ENCODE peak calls at places on chromosome 20, in ten cellular contexts. G is psoas muscle, C is PC-3, F is upper lobe of left lung, M is HCT116, L is WERI-Rb-1, T is HepG2, I is AG04450, K is body of pancreas, V is ovary. O is an unnamed sample. For H3K9me3, the result is how much of the 10 kb centered on the place peaks cover.

GRCh38 chr20:53900380-53900999 is 169.9 kb downstream of the BCAS1 start:
- DNase-seq in G (no peak), C (peak), F (no peak), M (no peak), L (no peak), T (no peak), I (no peak), K (no peak), V (no peak), O (no peak)

GRCh38 chr20:63819224-63819917 is 11.7 kb downstream of the ZBTB46 start:
- DNase-seq in G (no peak), C (peak), F (no peak), M (no peak), L (no peak), T (peak), I (no peak), K (no peak), V (no peak), O (peak)

GRCh38 chr20:36116813-36117441 is 37.6 kb upstream of the EPB41L1 start:
- DNase-seq in G (no peak), C (peak), F (no peak), M (no peak), L (no peak), T (no peak), I (peak), K (no peak), V (no peak), O (no peak)

GRCh38 chr20:53287357-53288042 is 306.1 kb downstream of the ZNF217 start:
- DNase-seq in G (no peak), C (no peak), F (no peak), M (no peak), L (no peak), T (no peak), I (no peak), K (no peak), V (no peak), O (no peak)

GRCh38 chr20:39004508-39004907 is 42.4 kb downstream of the DHX35 start:
- DNase-seq in G (no peak), C (peak), F (no peak), M (no peak), L (no peak), T (no peak), I (no peak), K (no peak), V (no peak), O (peak)

GRCh38 chr20:25468126-25469075 is 60.9 kb downstream of the GINS1 start:
- DNase-seq in G (no peak), C (no peak), F (peak), M (no peak), L (no peak), T (no peak), I (no peak), K (no peak), V (no peak), O (no peak)

GRCh38 chr20:35120012-35120701 is 27.0 kb downstream of the EDEM2 start:
- DNase-seq in G (no peak), C (no peak), F (no peak), M (no peak), L (no peak), T (no peak), I (peak), K (no peak), V (no peak), O (no peak)

GRCh38 chr20:10671850-10672578 is 1.8 kb downstream of the JAG1 start:
- DNase-seq in G (peak), C (peak), F (peak), M (no peak), L (peak), T (no peak), I (no peak), K (peak), V (peak), O (peak)

GRCh38 chr20:1302578-1303541 is 26.1 kb downstream of the SDCBP2 start:
- DNase-seq in G (no peak), C (no peak), F (no peak), M (no peak), L (peak), T (no peak), I (no peak), K (no peak), V (no peak), O (no peak)

GRCh38 chr20:12640255-12640654 is 368.5 kb upstream of the SPTLC3 start:
- DNase-seq in G (no peak), C (no peak), F (no peak), M (no peak), L (no peak), T (no peak), I (no peak), K (no peak), V (no peak), O (no peak)

GRCh38 chr20:11111191-11111590 is 437.4 kb upstream of the JAG1 start:
- DNase-seq in G (no peak), C (peak), F (no peak), M (no peak), L (no peak), T (no peak), I (no peak), K (no peak), V (no peak), O (no peak)

GRCh38 chr20:48295445-48295903 is 510.2 kb upstream of the SULF2 start:
- DNase-seq in G (no peak), C (peak), F (no peak), M (peak), L (no peak), T (peak), I (peak), K (no peak), V (no peak), O (no peak)

GRCh38 chr20:36461600-36462439 is 79.5 kb upstream of the MYL9 start:
- DNase-seq in G (peak), C (peak), F (no peak), M (no peak), L (peak), T (no peak), I (no peak), K (peak), V (peak), O (no peak)

DNA sequence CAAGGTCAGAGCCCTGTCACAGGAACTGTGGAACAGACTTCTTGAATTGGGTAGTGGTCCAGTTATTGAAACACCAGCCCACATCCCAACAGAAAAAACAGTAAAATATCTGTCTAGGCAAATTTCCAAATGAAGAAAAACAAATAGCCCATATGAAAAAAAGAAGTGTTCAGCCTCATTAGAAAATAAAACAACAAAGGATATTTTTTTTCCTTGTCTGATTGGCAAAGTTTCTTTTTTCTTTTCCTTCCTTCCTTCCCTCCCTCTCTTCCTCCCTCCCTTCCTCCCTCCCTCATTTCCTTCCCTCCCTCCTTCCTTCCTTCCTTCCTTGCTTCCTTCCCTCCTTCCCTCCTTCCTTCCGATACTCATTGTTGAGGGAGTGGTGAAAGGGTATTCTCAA is 20.6 kb upstream of the RIMS4 start:
- DNase-seq in G (no peak), C (no peak), F (no peak), M (no peak), L (no peak), T (no peak), I (no peak), K (no peak), V (no peak), O (no peak)
- H3K9me3 ChIP-seq in G (under half), C (under half), F (under half), M (under half), L (under half), T (under half), I (under half), K (under half), V (under half), O (under half)

GRCh38 chr20:44095831-44096230 is 91.2 kb downstream of the JPH2 start:
- DNase-seq in G (no peak), C (no peak), F (no peak), M (no peak), L (no peak), T (no peak), I (no peak), K (no peak), V (no peak), O (no peak)

GRCh38 chr20:44102582-44102981 is 84.4 kb downstream of the JPH2 start:
- DNase-seq in G (no peak), C (no peak), F (no peak), M (no peak), L (no peak), T (no peak), I (no peak), K (no peak), V (no peak), O (no peak)

GRCh38 chr20:44097521-44098255 is 89.3 kb downstream of the JPH2 start:
- DNase-seq in G (no peak), C (peak), F (no peak), M (no peak), L (no peak), T (peak), I (no peak), K (no peak), V (no peak), O (no peak)

GRCh38 chr20:44098256-44098630 is 88.7 kb downstream of the JPH2 start:
- DNase-seq in G (no peak), C (no peak), F (no peak), M (no peak), L (no peak), T (no peak), I (no peak), K (no peak), V (no peak), O (no peak)

DNA sequence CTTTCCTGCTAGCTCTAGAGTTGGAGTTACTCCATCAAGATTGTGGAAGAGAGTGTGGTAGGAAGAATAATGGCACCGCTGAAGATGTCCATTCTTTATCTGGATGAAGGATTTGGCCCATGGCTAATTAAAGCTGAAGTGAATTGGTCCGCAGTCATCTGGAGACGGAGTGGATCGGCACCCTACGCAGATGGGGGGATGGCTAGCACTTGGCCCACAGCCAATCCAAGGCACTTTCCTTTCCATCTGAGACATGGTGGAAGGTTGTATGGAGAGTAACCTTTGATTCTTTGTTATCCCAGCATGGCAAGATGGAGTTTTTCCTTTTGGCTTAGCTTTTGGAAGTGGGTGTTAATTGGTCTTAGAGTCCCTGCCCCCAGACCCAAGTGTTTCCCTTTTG is 88.3 kb downstream of the JPH2 start:
- DNase-seq in G (no peak), C (no peak), F (no peak), M (no peak), L (no peak), T (no peak), I (no peak), K (no peak), V (no peak), O (no peak)
- TF ChIP-seq CTCF in G (no peak), C (no peak), F (no peak), M (no peak), L (no peak), T (no peak), I (no peak), K (no peak), V (no peak), O (no peak)

GRCh38 chr20:32588040-32588439 is 2.9 kb upstream of the NOL4L start:
- DNase-seq in G (no peak), C (no peak), F (no peak), M (no peak), L (no peak), T (no peak), I (no peak), K (no peak), V (no peak), O (no peak)
- H3K4me3 ChIP-seq in G (no peak), C (no peak), F (no peak), M (no peak), L (no peak), T (no peak), I (no peak), K (no peak), V (no peak), O (no peak)

GRCh38 chr20:59733326-59733725 is 129.0 kb downstream of the PHACTR3 start:
- DNase-seq in G (no peak), C (no peak), F (no peak), M (no peak), L (no peak), T (no peak), I (no peak), K (no peak), V (no peak), O (no peak)
- H3K9me3 ChIP-seq in G (under half), C (under half), F (under half), M (under half), L (under half), T (under half), I (under half), K (under half), V (under half), O (under half)

GRCh38 chr20:4192378-4193048 is 177.2 kb upstream of the RNF24 start:
- DNase-seq in G (no peak), C (peak), F (no peak), M (no peak), L (no peak), T (no peak), I (no peak), K (no peak), V (no peak), O (no peak)

GRCh38 chr20:4190792-4191519 is 175.6 kb upstream of the RNF24 start:
- DNase-seq in G (no peak), C (peak), F (no peak), M (no peak), L (no peak), T (no peak), I (no peak), K (no peak), V (no peak), O (no peak)

GRCh38 chr20:4193053-4193452 is 177.7 kb upstream of the RNF24 start:
- DNase-seq in G (no peak), C (peak), F (no peak), M (no peak), L (no peak), T (no peak), I (no peak), K (no peak), V (no peak), O (no peak)

DNA sequence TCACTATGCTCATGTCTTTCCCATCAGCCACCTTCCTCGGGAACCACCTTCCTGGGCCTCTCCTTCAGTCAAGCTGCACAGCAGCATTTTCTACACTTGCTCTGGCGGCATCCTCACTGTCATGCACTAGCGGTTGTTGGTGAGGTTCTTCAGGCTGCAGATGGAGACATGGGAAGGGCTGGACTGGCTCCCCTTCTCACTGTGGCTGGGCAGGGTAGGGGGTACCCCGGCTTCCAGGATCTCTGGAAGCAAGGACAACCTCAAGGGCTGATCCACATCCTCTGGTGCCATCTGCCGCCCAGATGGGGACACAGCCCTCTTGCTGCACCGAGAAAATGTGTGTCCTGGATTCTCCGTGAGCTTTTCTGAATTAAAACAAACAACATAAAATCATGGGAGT is 180.1 kb upstream of the RNF24 start:
- DNase-seq in G (no peak), C (peak), F (no peak), M (no peak), L (peak), T (peak), I (no peak), K (no peak), V (no peak), O (no peak)
- TF ChIP-seq CTCF in G (peak), C (peak), F (no peak), M (no peak), L (peak), T (peak), I (peak), K (peak), V (no peak), O (peak)

DNA sequence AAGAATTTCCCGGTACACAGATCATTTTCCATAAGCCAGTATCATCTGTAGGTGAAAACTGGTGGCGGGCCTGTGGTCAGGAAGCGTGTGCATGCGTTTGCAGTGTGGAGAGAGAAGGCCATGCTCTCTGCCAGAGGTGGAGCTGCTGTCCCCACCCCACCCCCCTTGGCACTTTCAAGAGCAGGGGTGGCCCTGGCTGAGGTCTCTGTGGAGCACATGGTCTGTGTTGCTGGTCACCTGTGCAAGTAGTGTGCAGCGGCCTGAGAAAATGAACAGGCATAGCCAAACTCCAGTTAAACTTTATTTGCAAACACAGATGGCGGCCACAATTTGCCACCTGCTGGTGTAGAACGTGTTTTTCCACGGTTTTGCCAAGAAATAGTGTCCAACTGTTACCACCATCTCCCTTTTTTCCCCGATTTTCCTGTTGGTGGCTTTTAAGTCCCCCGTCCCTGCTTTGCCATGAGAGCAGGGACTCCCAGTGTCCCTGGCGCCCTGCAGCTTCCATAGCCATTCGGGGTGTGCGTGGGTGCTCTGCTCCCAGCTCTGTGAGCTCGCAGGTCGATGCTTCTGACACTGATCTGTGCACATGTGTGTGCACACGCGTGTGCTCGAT is 2.5 kb downstream of the ADRM1 start:
- DNase-seq in G (no peak), C (peak), F (no peak), M (no peak), L (peak), T (peak), I (no peak), K (peak), V (no peak), O (peak)
- H3K4me3 ChIP-seq in G (peak), C (peak), F (no peak), M (peak), L (no peak), T (peak), I (peak), K (no peak), V (no peak), O (peak)

GRCh38 chr20:31374346-31374745 is 5.9 kb downstream of the DEFB118 start:
- DNase-seq in G (no peak), C (no peak), F (no peak), M (no peak), L (no peak), T (no peak), I (no peak), K (no peak), V (no peak), O (no peak)
- H3K9me3 ChIP-seq in G (under half), C (under half), F (under half), M (under half), L (under half), T (under half), I (under half), K (under half), V (under half), O (under half)

GRCh38 chr20:51036226-51036625 is 13.3 kb upstream of the KCNG1 start:
- DNase-seq in G (no peak), C (no peak), F (no peak), M (no peak), L (no peak), T (no peak), I (no peak), K (no peak), V (no peak), O (no peak)
- TF ChIP-seq CTCF in G (no peak), C (no peak), F (no peak), M (no peak), L (no peak), T (no peak), I (no peak), K (no peak), V (no peak), O (no peak)

GRCh38 chr20:17810847-17811604 is 111.3 kb downstream of the BANF2 start:
- DNase-seq in G (no peak), C (no peak), F (peak), M (no peak), L (no peak), T (no peak), I (no peak), K (no peak), V (no peak), O (no peak)

GRCh38 chr20:17808357-17808756 is 108.6 kb downstream of the BANF2 start:
- DNase-seq in G (peak), C (no peak), F (no peak), M (no peak), L (no peak), T (peak), I (no peak), K (peak), V (peak), O (no peak)

GRCh38 chr20:17809714-17810631 is 110.2 kb downstream of the BANF2 start:
- DNase-seq in G (no peak), C (peak), F (peak), M (no peak), L (no peak), T (no peak), I (peak), K (no peak), V (no peak), O (no peak)

GRCh38 chr20:17808782-17809181 is 109.0 kb downstream of the BANF2 start:
- DNase-seq in G (no peak), C (no peak), F (no peak), M (no peak), L (no peak), T (no peak), I (no peak), K (no peak), V (peak), O (no peak)

DNA sequence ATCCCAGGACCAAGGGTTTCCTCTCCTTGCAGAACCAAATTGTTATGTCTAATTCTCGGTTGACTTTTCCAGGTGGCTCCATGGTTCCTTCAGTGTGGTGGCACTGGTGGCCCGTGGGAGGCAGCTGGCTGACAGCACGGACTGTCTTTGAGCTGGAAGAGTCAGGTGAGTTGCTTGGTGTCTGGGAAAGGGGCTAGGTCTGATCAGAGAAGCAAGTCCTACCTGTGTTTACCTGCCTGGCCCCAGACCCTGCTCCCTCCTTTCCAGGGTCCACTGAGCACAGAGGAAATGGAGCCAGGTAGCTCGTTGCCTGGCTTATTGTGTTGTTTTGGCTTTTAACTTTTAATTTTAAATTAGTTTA is 111.8 kb downstream of the BANF2 start:
- DNase-seq in G (no peak), C (no peak), F (no peak), M (no peak), L (no peak), T (no peak), I (no peak), K (no peak), V (no peak), O (no peak)
- H3K4me3 ChIP-seq in G (no peak), C (no peak), F (no peak), M (no peak), L (no peak), T (no peak), I (no peak), K (no peak), V (no peak), O (no peak)

GRCh38 chr20:59657459-59658046 is 53.2 kb downstream of the PHACTR3 start:
- DNase-seq in G (no peak), C (no peak), F (no peak), M (no peak), L (no peak), T (no peak), I (no peak), K (no peak), V (no peak), O (no peak)

GRCh38 chr20:59661141-59661540 is 56.8 kb downstream of the PHACTR3 start:
- DNase-seq in G (no peak), C (no peak), F (no peak), M (no peak), L (no peak), T (no peak), I (no peak), K (no peak), V (no peak), O (no peak)

GRCh38 chr20:59652381-59652780 is 48.0 kb downstream of the PHACTR3 start:
- DNase-seq in G (no peak), C (no peak), F (no peak), M (no peak), L (no peak), T (no peak), I (no peak), K (no peak), V (no peak), O (no peak)

GRCh38 chr20:59661621-59662020 is 57.3 kb downstream of the PHACTR3 start:
- DNase-seq in G (no peak), C (no peak), F (no peak), M (no peak), L (no peak), T (no peak), I (no peak), K (no peak), V (no peak), O (no peak)

GRCh38 chr20:59656417-59656816 is 52.1 kb downstream of the PHACTR3 start:
- DNase-seq in G (no peak), C (no peak), F (no peak), M (no peak), L (no peak), T (no peak), I (no peak), K (no peak), V (no peak), O (no peak)
- H3K9me3 ChIP-seq in G (under half), C (under half), F (under half), M (under half), L (under half), T (under half), I (under half), K (under half), V (under half), O (under half)